ENCODE peak calls at places on chromosomes 11 and 22, in eight cellular contexts. D is body of pancreas, T is K562, A is ovary, R is GM06990, Q is mesendoderm, L is MG63, B is adrenal gland. C is an unnamed sample.

GRCh38 chr11:120512727-120513435 is 1.3 kb downstream of the GRIK4 start:
- DNase-seq in D (no peak), T (no peak), R (no peak), A (no peak), L (no peak), B (peak; percentile 62), Q (no peak), C (no peak)

GRCh38 chr11:69215784-69216415 is 60.2 kb downstream of the SMIM38 start:
- DNase-seq in A (no peak), Q (no peak), D (no peak), L (peak; percentile 78), B (peak; percentile 29), T (no peak), R (no peak), C (no peak)

GRCh38 chr22:50209893-50210292 is 9.1 kb downstream of the SELENOO start:
- DNase-seq in T (peak; percentile 57), A (peak; percentile 64), D (peak; percentile 78), R (no peak), L (no peak), B (peak; percentile 92), Q (peak; percentile 52), C (peak; percentile 46)

GRCh38 chr11:78040691-78041379 is 17.8 kb upstream of the KCTD14 start:
- DNase-seq in R (no peak), T (peak; percentile 66), Q (peak; percentile 68), D (no peak), B (no peak), L (peak; percentile 62), A (no peak), C (no peak)

GRCh38 chr11:126816655-126817054 is 183.9 kb downstream of the KIRREL3 start:
- DNase-seq in L (peak; percentile 9), B (no peak), T (no peak), A (no peak), D (no peak), R (no peak), Q (peak; percentile 32), C (peak; percentile 5)

GRCh38 chr22:33063611-33064010 is 5.4 kb upstream of the SYN3 start:
- DNase-seq in B (no peak), Q (no peak), D (no peak), T (no peak), L (no peak), A (no peak), R (no peak), C (no peak)

GRCh38 chr11:128733440-128734115 is 39.7 kb downstream of the FLI1 start:
- DNase-seq in B (no peak), A (no peak), R (peak; percentile 57), L (no peak), T (no peak), D (no peak), Q (peak; percentile 96), C (peak; percentile 75)

GRCh38 chr22:41818011-41818410 is 14.9 kb upstream of the SREBF2 start:
- DNase-seq in A (no peak), B (no peak), D (no peak), L (no peak), R (no peak), Q (no peak), T (no peak), C (no peak)

GRCh38 chr11:80451105-80451504 is 1010.3 kb upstream of the TENM4 start:
- DNase-seq in Q (no peak), D (no peak), A (no peak), R (no peak), L (no peak), T (no peak), B (no peak), C (no peak)

GRCh38 chr11:105298630-105299029 is 159.1 kb upstream of the CARD18 start:
- DNase-seq in D (no peak), T (no peak), Q (no peak), B (no peak), A (no peak), L (no peak), R (no peak), C (no peak)

GRCh38 chr22:19818264-19819208 is 36.1 kb downstream of the GNB1L start:
- DNase-seq in T (no peak), R (no peak), L (no peak), Q (no peak), B (peak; percentile 40), D (no peak), A (no peak), C (no peak)

GRCh38 chr11:46512261-46512881 is 81.5 kb downstream of the AMBRA1 start:
- DNase-seq in R (no peak), B (no peak), Q (no peak), D (no peak), L (no peak), T (no peak), A (no peak), C (no peak)

GRCh38 chr11:110295487-110296225 is 758 bp downstream of the RDX start:
- DNase-seq in B (peak; percentile 70), A (peak; percentile 54), L (peak; percentile 63), T (peak; percentile 69), D (peak; percentile 54), Q (peak; percentile 67), R (peak; percentile 89), C (peak; percentile 20)

GRCh38 chr11:120197977-120198376 is 12.9 kb upstream of the OAF start:
- DNase-seq in R (no peak), B (no peak), L (no peak), A (no peak), D (no peak), T (no peak), Q (no peak), C (no peak)

GRCh38 chr11:32829680-32830412 is at the start of gene PRRG4:
- DNase-seq in Q (peak; percentile 72), A (no peak), R (peak; percentile 80), T (no peak), L (peak; percentile 45), B (peak; percentile 75), D (peak; percentile 75), C (no peak)

GRCh38 chr11:63761173-63761572 is 7.4 kb downstream of the ZFTA start:
- DNase-seq in L (no peak), T (no peak), R (no peak), D (no peak), B (no peak), Q (peak; percentile 82), A (no peak), C (no peak)

DNA sequence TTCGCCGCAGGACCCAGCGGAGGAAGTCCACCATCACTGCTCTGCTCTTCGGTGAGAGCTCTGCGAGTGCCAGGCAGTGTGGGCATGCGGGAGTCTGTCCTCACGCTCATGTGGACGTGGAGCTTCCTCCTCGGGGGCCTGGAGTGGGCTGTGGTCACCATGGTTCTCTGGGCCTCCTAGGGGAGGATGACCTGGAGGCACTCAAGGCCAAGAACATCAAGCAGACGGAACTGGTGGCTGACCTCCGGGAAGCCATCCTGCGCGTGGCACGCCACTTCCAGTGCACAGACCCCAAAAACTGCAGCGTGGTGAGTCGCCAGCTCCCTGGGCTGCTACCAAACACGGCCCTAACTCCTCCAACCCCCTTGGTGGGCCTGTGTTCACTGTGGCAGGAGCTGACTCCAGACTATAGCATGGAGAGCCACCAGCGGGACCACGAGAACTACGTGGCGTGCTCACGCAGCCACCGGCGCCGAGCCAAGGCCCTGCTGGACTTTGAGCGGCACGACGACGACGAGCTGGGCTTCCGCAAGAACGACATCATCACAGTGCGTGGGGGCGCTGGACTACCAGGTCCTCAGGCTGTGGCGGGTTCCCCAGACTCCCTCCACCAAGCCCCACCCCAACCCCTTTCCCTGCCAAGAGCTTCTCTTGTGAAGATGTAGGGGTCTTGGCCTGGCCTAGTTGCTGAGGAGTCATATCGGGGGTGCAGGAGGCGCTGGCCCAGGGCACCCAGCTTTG is 36.8 kb downstream of the SGSM3 start:
- DNase-seq in R (no peak), D (no peak), Q (no peak), A (no peak), B (no peak), T (no peak), L (no peak), C (no peak)
- H3K4me3 ChIP-seq in R (no peak overlapping the region), D (no peak overlapping the region), Q (no peak overlapping the region), A (no peak overlapping the region), B (no peak overlapping the region), T (no peak overlapping the region), L (no peak overlapping the region), C (no peak overlapping the region)

DNA sequence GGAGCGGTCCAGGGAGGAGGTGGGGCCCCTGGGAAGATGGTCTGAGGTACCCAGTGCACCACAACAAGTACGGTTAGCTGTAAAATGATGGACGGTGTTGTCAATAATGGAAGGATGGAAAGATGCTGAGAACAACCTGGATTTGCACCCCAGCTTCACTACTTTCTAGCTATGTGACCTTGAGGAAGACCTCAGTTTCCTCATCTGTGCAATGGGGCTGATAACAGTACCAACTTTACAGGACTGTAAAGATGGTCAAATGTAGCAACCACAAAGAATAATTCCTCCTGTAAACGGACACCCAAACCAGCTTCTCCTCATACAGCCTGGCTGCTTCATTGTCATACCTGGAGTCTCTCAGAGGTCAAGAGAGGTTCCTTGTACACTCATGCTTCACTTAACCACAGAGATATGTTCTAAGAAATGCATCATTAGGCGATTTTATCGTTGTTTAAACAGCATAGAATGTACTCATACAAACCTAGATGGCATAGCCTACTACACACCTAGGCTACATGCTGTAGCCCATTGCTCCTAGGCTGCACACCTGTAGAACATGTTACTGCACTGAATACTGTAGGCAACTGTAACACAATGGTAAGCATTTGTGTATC is 65.5 kb upstream of the LMO2 start:
- DNase-seq in L (no peak), R (no peak), A (no peak), Q (no peak), T (no peak), D (no peak), B (no peak), C (no peak)
- H3K4me3 ChIP-seq in L (no peak overlapping the region), R (no peak overlapping the region), A (no peak overlapping the region), Q (no peak overlapping the region), T (no peak overlapping the region), D (no peak overlapping the region), B (no peak overlapping the region), C (no peak overlapping the region)

DNA sequence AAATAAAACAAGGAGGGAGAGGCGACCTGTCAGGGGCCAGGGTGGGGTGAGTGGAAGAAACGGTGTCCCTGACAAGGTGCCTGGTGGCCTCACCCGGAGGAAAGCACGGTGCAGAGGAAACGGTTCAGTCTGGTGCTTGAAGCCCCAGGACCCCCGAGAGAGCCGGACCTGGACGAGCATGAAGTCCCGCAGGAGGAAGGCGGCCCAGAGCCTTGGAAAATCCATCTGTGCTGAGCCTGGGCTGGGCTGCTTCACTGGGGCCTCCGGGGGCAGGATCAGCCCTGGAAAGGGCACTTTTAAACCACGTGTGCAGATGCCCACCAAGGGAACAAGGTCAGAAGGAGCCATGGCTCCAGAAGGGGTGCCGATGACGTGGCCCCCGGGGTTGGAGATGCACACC is 467.3 kb downstream of the OPCML start:
- DNase-seq in B (no peak), R (no peak), Q (no peak), D (no peak), T (no peak), L (no peak), A (no peak), C (no peak)
- H3K4me3 ChIP-seq in B (peak overlapping the region; percentile 62), R (no peak overlapping the region), Q (no peak overlapping the region), D (no peak overlapping the region), T (no peak overlapping the region), L (peak overlapping the region; percentile 43), A (no peak overlapping the region), C (no peak overlapping the region)

GRCh38 chr11:44335052-44335894 is 25.3 kb upstream of the ALX4 start:
- DNase-seq in T (no peak), D (no peak), A (no peak), B (no peak), R (no peak), L (no peak), Q (no peak), C (no peak)
- H3K4me3 ChIP-seq in T (no peak overlapping the region), D (no peak overlapping the region), A (no peak overlapping the region), B (no peak overlapping the region), R (no peak overlapping the region), L (no peak overlapping the region), Q (no peak overlapping the region), C (no peak overlapping the region)

C was measured in Jurkat, Clone E6-1.